ENCODE peak calls at places on chromosomes 3 and 15, in nine cellular contexts. L is transverse colon, N is mucosa of descending colon, V is endodermal cell, A is body of pancreas, H is bronchial epithelial cell, R is esophagus muscularis mucosa, M is endothelial cell of umbilical vein, J is psoas muscle. F is an unnamed sample.

GRCh38 chr15:25543156-25543555 is 104.3 kb upstream of the UBE3A start:
- DNase-seq in A (peak), H (peak), J (no peak), N (no peak), M (no peak), R (no peak), V (no peak), L (peak), F (peak)

GRCh38 chr15:60477164-60477563 is 1.8 kb downstream of the ICE2 start:
- DNase-seq in J (no peak), N (no peak), M (peak), A (no peak), R (no peak), L (no peak), V (no peak), H (peak), F (no peak)

GRCh38 chr3:8509961-8510360 is 8.3 kb downstream of the LMCD1 start:
- DNase-seq in L (no peak), R (no peak), J (peak), M (peak), A (no peak), N (no peak), H (no peak), V (peak), F (no peak)

GRCh38 chr3:9779197-9779596 is 9.4 kb upstream of the CAMK1 start:
- DNase-seq in V (no peak), M (no peak), N (no peak), A (no peak), J (no peak), R (no peak), L (no peak), H (no peak), F (no peak)

GRCh38 chr3:64104691-64105101 is 81.4 kb upstream of the PSMD6 start:
- DNase-seq in A (no peak), M (no peak), L (no peak), J (no peak), R (no peak), N (no peak), H (peak), V (no peak), F (no peak)

GRCh38 chr3:159929181-159929893 is 59.3 kb upstream of the IL12A start:
- DNase-seq in N (no peak), L (peak), H (peak), M (peak), V (no peak), R (peak), A (no peak), J (peak), F (peak)

GRCh38 chr15:59571606-59572005 is 40.0 kb upstream of the GCNT3 start:
- DNase-seq in M (no peak), A (no peak), V (no peak), R (no peak), J (no peak), N (no peak), H (no peak), L (no peak), F (no peak)

GRCh38 chr3:169658311-169658931 is 5.1 kb downstream of the MECOM start:
- DNase-seq in H (peak), L (no peak), A (peak), V (peak), R (no peak), J (no peak), N (no peak), M (peak), F (no peak)

GRCh38 chr3:156837130-156837529 is 11.0 kb downstream of the LEKR1 start:
- DNase-seq in M (no peak), V (no peak), N (no peak), J (no peak), A (no peak), R (no peak), H (peak), L (no peak), F (no peak)

GRCh38 chr3:63927623-63928280 is 15.6 kb upstream of the SCAANT1 start:
- DNase-seq in A (no peak), N (no peak), L (no peak), M (no peak), R (no peak), H (no peak), J (no peak), V (no peak), F (no peak)

GRCh38 chr15:79003301-79003700 is 58.5 kb upstream of the CTSH start:
- DNase-seq in L (no peak), V (no peak), H (no peak), N (no peak), R (no peak), J (no peak), M (no peak), A (no peak), F (no peak)

GRCh38 chr3:185397676-185398075 is 34.7 kb downstream of the MAP3K13 start:
- DNase-seq in H (no peak), A (no peak), N (no peak), J (peak), L (no peak), R (peak), V (no peak), M (no peak), F (no peak)

GRCh38 chr3:141728355-141728892 is 9.7 kb upstream of the RNF7 start:
- DNase-seq in M (no peak), J (no peak), N (no peak), V (no peak), R (no peak), A (no peak), L (no peak), H (no peak), F (no peak)

GRCh38 chr3:50419595-50419994 is 60.3 kb upstream of the TMEM115 start:
- DNase-seq in A (no peak), N (no peak), L (no peak), V (no peak), R (no peak), M (no peak), H (no peak), J (no peak), F (no peak)

GRCh38 chr15:58276924-58277323 is 138.7 kb downstream of the AQP9 start:
- DNase-seq in L (no peak), A (no peak), J (no peak), M (no peak), R (no peak), V (no peak), N (no peak), H (no peak), F (no peak)

GRCh38 chr15:73127302-73127936 is 75.2 kb downstream of the NEO1 start:
- DNase-seq in V (peak), A (peak), J (no peak), N (no peak), M (peak), L (no peak), R (no peak), H (peak), F (no peak)

GRCh38 chr15:65971741-65971995 is 102.4 kb downstream of the RAB11A start:
- DNase-seq in M (no peak), N (no peak), L (no peak), R (no peak), H (no peak), V (no peak), A (no peak), J (no peak), F (no peak)

GRCh38 chr3:119245778-119246177 is 5.1 kb upstream of the B4GALT4 start:
- DNase-seq in A (no peak), L (no peak), R (no peak), M (no peak), H (no peak), J (peak), N (no peak), V (no peak), F (no peak)

GRCh38 chr3:148791296-148791695 is 36.3 kb upstream of the CPB1 start:
- DNase-seq in L (no peak), J (no peak), R (no peak), V (no peak), H (no peak), M (no peak), N (no peak), A (no peak), F (no peak)

GRCh38 chr3:141402476-141403171 is 34.3 kb downstream of the ZBTB38 start:
- DNase-seq in L (peak), H (no peak), M (peak), V (peak), R (no peak), J (peak), A (peak), N (peak), F (peak)

GRCh38 chr3:11071096-11071755 is 78.7 kb downstream of the SLC6A1 start:
- DNase-seq in A (no peak), V (no peak), R (no peak), L (no peak), J (no peak), N (no peak), M (no peak), H (no peak), F (no peak)

GRCh38 chr3:8837172-8837571 is 67.8 kb upstream of the OXTR start:
- DNase-seq in R (no peak), V (peak), N (no peak), M (no peak), A (no peak), H (peak), L (no peak), J (no peak), F (no peak)

GRCh38 chr3:39376929-39377634 is 6.1 kb upstream of the SLC25A38 start:
- DNase-seq in L (no peak), H (no peak), J (no peak), A (no peak), N (no peak), M (peak), R (no peak), V (no peak), F (no peak)

GRCh38 chr3:134453631-134454030 is 32.2 kb downstream of the ANAPC13 start:
- DNase-seq in N (no peak), M (peak), V (peak), J (no peak), A (no peak), R (peak), H (no peak), L (no peak), F (no peak)

GRCh38 chr15:92629276-92629974 is 26.1 kb downstream of the FAM174B start:
- DNase-seq in V (peak), J (no peak), M (no peak), A (no peak), N (no peak), H (no peak), L (no peak), R (no peak), F (no peak)

GRCh38 chr3:193677734-193678133 is 84.7 kb downstream of the OPA1 start:
- DNase-seq in R (no peak), H (no peak), J (no peak), N (no peak), M (no peak), L (no peak), A (no peak), V (no peak), F (no peak)

GRCh38 chr3:31378226-31378625 is 154.5 kb upstream of the STT3B start:
- DNase-seq in J (no peak), L (no peak), H (no peak), A (no peak), M (no peak), V (no peak), R (no peak), N (no peak), F (no peak)

GRCh38 chr3:196080997-196081833 is 675 bp downstream of the TFRC start:
- DNase-seq in H (peak), V (peak), R (no peak), M (peak), A (peak), J (peak), L (peak), N (peak), F (no peak)

GRCh38 chr3:32816439-32817194 is 1.2 kb upstream of the TRIM71 start:
- DNase-seq in L (no peak), M (peak), N (no peak), V (peak), J (no peak), A (no peak), H (no peak), R (no peak), F (no peak)

GRCh38 chr3:56980283-56980682 is 80.2 kb upstream of the SPATA12 start:
- DNase-seq in H (no peak), L (no peak), M (no peak), A (no peak), R (no peak), J (no peak), N (no peak), V (no peak), F (no peak)

GRCh38 chr15:27260523-27260922 is 289.5 kb downstream of the GABRG3 start:
- DNase-seq in L (no peak), V (no peak), M (no peak), A (no peak), H (no peak), J (no peak), R (peak), N (no peak), F (no peak)

GRCh38 chr15:61275901-61276300 is 46.8 kb upstream of the RORA start:
- DNase-seq in A (no peak), M (no peak), R (no peak), J (no peak), H (no peak), N (no peak), V (no peak), L (no peak), F (no peak)

GRCh38 chr3:193951859-193952258 is 184.1 kb upstream of the HES1 start:
- DNase-seq in V (no peak), J (no peak), N (no peak), M (no peak), R (no peak), H (peak), A (no peak), L (no peak), F (no peak)

GRCh38 chr15:26261413-26261812 is 398.3 kb upstream of the ATP10A start:
- DNase-seq in L (no peak), M (no peak), H (no peak), J (no peak), V (no peak), N (no peak), R (no peak), A (no peak), F (no peak)

GRCh38 chr15:51403072-51403878 is 61.8 kb downstream of the GLDN start:
- DNase-seq in N (no peak), A (no peak), H (peak), J (no peak), M (peak), R (peak), L (no peak), V (peak), F (no peak)

GRCh38 chr3:197749315-197749600 is 425 bp upstream of the FYTTD1 start:
- DNase-seq in R (no peak), L (peak), J (no peak), V (no peak), H (peak), A (no peak), N (no peak), M (no peak), F (no peak)

GRCh38 chr3:13484861-13485590 is 4.9 kb downstream of the HDAC11 start:
- DNase-seq in J (peak), R (no peak), A (peak), H (peak), N (peak), V (peak), M (no peak), L (peak), F (peak)

GRCh38 chr3:138935864-138936762 is 10.8 kb downstream of the FOXL2 start:
- DNase-seq in L (peak), J (peak), V (peak), M (peak), N (peak), R (no peak), A (peak), H (no peak), F (no peak)

GRCh38 chr3:81531256-81531655 is 230.2 kb downstream of the GBE1 start:
- DNase-seq in J (no peak), A (no peak), V (no peak), M (no peak), H (no peak), N (no peak), R (no peak), L (no peak), F (peak)

GRCh38 chr3:180909369-180910127 is 2.9 kb upstream of the FXR1 start:
- DNase-seq in A (no peak), R (no peak), L (no peak), J (no peak), H (no peak), N (no peak), M (no peak), V (no peak), F (no peak)

GRCh38 chr3:180913582-180914404 is 1.3 kb downstream of the FXR1 start:
- DNase-seq in N (no peak), V (no peak), M (peak), R (no peak), H (peak), A (no peak), L (no peak), J (no peak), F (no peak)

GRCh38 chr3:180912304-180913226 is at the start of gene FXR1:
- DNase-seq in J (peak), L (peak), M (peak), A (peak), H (peak), N (peak), V (peak), R (peak), F (peak)

GRCh38 chr3:180910823-180911222 is 1.6 kb upstream of the FXR1 start:
- DNase-seq in V (no peak), H (no peak), N (no peak), J (no peak), A (no peak), M (no peak), L (no peak), R (no peak), F (no peak)

GRCh38 chr3:180911876-180912303 is 580 bp upstream of the FXR1 start:
- DNase-seq in N (no peak), R (no peak), M (no peak), L (no peak), H (no peak), J (no peak), A (no peak), V (no peak), F (no peak)
- TF ChIP-seq CTCF in N (no peak), R (no peak), M (no peak), L (no peak), H (no peak), J (no peak), A (no peak), V (no peak), F (no peak)

GRCh38 chr3:35954365-35954764 is 315.0 kb downstream of the ARPP21 start:
- DNase-seq in H (no peak), R (no peak), J (no peak), N (no peak), V (no peak), L (no peak), M (no peak), A (no peak), F (no peak)
- H3K4me3 ChIP-seq in H (no peak), R (no peak), J (no peak), N (no peak), V (no peak), L (no peak), M (no peak), A (no peak), F (no peak)

DNA sequence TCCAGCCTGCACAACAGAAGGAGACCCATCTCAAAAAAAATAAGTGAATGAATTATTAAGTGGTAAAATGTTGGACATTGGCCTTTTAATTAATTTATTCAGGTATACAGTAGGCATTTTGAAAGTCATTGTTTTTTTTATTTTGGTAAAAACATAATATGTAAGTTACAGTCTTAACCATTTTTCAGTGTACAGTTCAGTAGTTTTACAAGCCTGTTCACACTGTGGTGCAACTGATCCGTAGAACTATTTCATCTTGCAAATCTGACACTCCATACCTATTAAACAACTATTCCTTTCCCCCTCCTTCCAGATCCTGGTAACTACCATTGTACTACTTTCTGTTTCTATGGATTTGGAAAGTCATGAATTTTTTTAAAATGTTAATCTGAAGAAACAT is 36.1 kb upstream of the APH1B start:
- DNase-seq in H (no peak), J (no peak), L (no peak), V (no peak), M (no peak), N (no peak), R (no peak), A (no peak), F (no peak)
- TF ChIP-seq CTCF in H (no peak), J (no peak), L (no peak), V (no peak), M (no peak), N (no peak), R (no peak), A (no peak), F (no peak)

DNA sequence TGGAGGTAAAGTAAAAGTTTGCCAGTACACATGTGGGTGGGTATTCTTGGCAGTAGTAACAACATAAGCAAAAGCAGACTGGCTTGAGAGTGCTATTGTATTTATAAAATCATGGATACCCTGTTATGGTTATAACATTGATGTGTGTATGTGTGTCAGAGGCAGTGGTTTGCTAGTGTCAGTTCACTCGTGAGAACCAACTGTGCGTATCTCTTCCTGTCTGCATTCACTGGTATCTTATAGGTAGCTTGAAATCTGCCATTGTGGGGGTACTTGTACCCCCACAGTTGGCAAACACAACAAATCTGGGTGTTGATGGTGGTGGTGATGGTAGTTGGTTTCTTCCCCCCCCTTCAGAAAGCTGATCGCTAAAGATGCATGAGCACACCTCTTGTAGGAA is 355.8 kb upstream of the SATB1 start:
- DNase-seq in M (no peak), L (no peak), R (no peak), H (no peak), A (no peak), V (no peak), N (no peak), J (no peak), F (no peak)
- H3K4me3 ChIP-seq in M (no peak), L (no peak), R (no peak), H (no peak), A (no peak), V (no peak), N (no peak), J (no peak), F (no peak)

DNA sequence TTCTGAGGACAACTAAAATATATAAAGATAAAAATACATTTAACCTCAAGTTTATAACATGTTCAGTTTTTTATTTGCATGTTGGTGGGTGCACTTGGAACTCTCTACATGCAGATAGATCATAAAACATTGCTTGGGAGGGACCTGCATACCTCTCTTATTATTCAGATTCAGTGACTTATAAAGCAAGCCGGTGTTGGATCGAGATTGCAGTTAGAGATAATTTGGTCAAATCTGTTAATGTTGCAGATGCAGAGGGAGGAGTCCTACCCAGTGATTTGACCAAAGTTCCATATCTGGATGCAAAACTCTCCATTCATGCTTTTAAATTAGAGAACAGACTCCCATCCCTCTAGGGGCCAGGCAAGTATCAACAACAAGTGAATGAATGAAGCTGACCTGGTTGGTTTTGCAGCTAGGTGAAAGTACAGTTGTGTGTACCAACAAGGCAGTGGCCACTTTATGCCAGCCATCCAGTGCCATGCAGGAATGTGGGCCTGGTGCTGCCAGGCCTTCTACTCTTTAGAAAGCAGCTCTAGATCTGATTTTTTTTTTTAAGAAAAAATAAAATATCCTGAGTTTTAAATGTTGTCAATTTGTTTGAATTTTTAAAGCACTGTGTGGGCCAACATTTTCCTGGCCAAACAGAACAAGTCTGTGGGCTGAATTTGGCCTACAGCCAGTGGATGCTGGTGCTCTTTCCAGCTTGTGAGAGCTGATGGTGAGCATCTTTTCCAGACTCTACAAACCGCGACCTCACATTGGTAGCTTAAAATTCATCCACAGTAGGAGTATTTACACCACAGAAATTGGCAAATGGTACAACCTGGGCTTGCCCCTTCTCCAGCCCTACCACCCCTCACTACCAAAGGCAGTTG is 12.3 kb downstream of the CDIN1 start:
- DNase-seq in M (no peak), H (peak), V (no peak), A (no peak), J (no peak), R (no peak), L (no peak), N (no peak), F (no peak)
- TF ChIP-seq CTCF in M (no peak), H (no peak), V (no peak), A (no peak), J (no peak), R (no peak), L (no peak), N (no peak), F (no peak)